ENCODE peak calls at places on chromosomes 2 and 18, in seven cellular contexts. U, P, X, C, Z, W and A are unnamed samples.

GRCh38 chr2:191220671-191221070 is 24.5 kb upstream of the MYO1B start:
- DNase-seq in U (no peak), P (no peak), X (no peak), C (no peak), Z (no peak), W (no peak), A (no peak)

GRCh38 chr2:228426502-228427216 is 245.2 kb upstream of the SPHKAP start:
- DNase-seq in U (no peak), P (no peak), X (no peak), C (no peak), Z (no peak), W (no peak), A (no peak)

GRCh38 chr2:43239981-43240761 is 13.8 kb upstream of the ZFP36L2 start:
- DNase-seq in U (no peak), P (no peak), X (no peak), C (no peak), Z (no peak), W (no peak), A (no peak)

GRCh38 chr2:202031261-202031986 is 2.2 kb upstream of the FZD7 start:
- DNase-seq in U (no peak), P (no peak), X (no peak), C (no peak), Z (no peak), W (no peak), A (no peak)

GRCh38 chr18:45441110-45441842 is 174.0 kb upstream of the SLC14A2 start:
- DNase-seq in U (no peak), P (peak), X (no peak), C (no peak), Z (no peak), W (peak), A (no peak)

GRCh38 chr2:152098798-152099654 is at the start of gene CACNB4:
- DNase-seq in U (no peak), P (peak), X (peak), C (no peak), Z (peak), W (no peak), A (peak)

GRCh38 chr2:125224830-125225229 is 1199.7 kb downstream of the CNTNAP5 start:
- DNase-seq in U (no peak), P (no peak), X (no peak), C (no peak), Z (no peak), W (no peak), A (no peak)

GRCh38 chr2:180979086-180979934 is 1.1 kb upstream of the UBE2E3 start:
- DNase-seq in U (no peak), P (peak), X (peak), C (no peak), Z (peak), W (peak), A (no peak)

GRCh38 chr2:182715121-182715895 is 749 bp upstream of the DNAJC10 start:
- DNase-seq in U (no peak), P (peak), X (no peak), C (no peak), Z (no peak), W (no peak), A (no peak)

GRCh38 chr2:46315103-46315890 is 18.1 kb downstream of the EPAS1 start:
- DNase-seq in U (peak), P (peak), X (peak), C (peak), Z (peak), W (peak), A (no peak)

GRCh38 chr18:68035709-68036522 is 519.4 kb upstream of the DSEL start:
- DNase-seq in U (no peak), P (no peak), X (no peak), C (no peak), Z (no peak), W (no peak), A (no peak)

GRCh38 chr2:238896641-238897040 is 48.8 kb downstream of the TWIST2 start:
- DNase-seq in U (no peak), P (no peak), X (no peak), C (no peak), Z (no peak), W (no peak), A (no peak)

GRCh38 chr18:23689031-23689615 is at the start of gene LAMA3:
- DNase-seq in U (peak), P (peak), X (peak), C (peak), Z (peak), W (peak), A (peak)

GRCh38 chr2:165627463-165627862 is 158.0 kb downstream of the CSRNP3 start:
- DNase-seq in U (no peak), P (no peak), X (no peak), C (no peak), Z (peak), W (no peak), A (no peak)

GRCh38 chr18:267380-267687 is 513 bp downstream of the THOC1 start:
- DNase-seq in U (no peak), P (no peak), X (no peak), C (no peak), Z (no peak), W (no peak), A (no peak)

GRCh38 chr2:85899849-85900248 is 11.1 kb upstream of the ST3GAL5 start:
- DNase-seq in U (no peak), P (no peak), X (no peak), C (no peak), Z (no peak), W (no peak), A (no peak)

GRCh38 chr2:241638063-241638660 is 669 bp downstream of the ATG4B start:
- DNase-seq in U (no peak), P (no peak), X (no peak), C (no peak), Z (no peak), W (no peak), A (no peak)

GRCh38 chr2:173355132-173355865 is 627 bp downstream of the CDCA7 start:
- DNase-seq in U (no peak), P (peak), X (peak), C (no peak), Z (peak), W (peak), A (peak)

GRCh38 chr2:9779572-9780264 is 63.6 kb upstream of the TAF1B start:
- DNase-seq in U (no peak), P (no peak), X (peak), C (no peak), Z (no peak), W (no peak), A (peak)

GRCh38 chr2:39875182-39875913 is 96.3 kb upstream of the THUMPD2 start:
- DNase-seq in U (no peak), P (peak), X (no peak), C (no peak), Z (peak), W (no peak), A (no peak)